ENCODE peak calls at places on chromosomes 4 and X, in eight cellular contexts. R, P, O, F, A, T, M and C are unnamed samples.
A peak's percentile ranks its signal among the peaks of the same experiment; 100 is the strongest.

GRCh38 chr4:112735474-112735951 is 98.6 kb downstream of the LARP7 start:
- DNase-seq in R (no peak), P (no peak), O (no peak), F (peak; percentile 40), A (no peak), T (no peak), M (no peak), C (no peak)

GRCh38 chr4:156103306-156103705 is 149.6 kb upstream of the CTSO start:
- DNase-seq in R (no peak), P (no peak), O (no peak), F (no peak), A (no peak), T (no peak), M (no peak), C (no peak)

GRCh38 chr4:17523626-17524025 is 8.7 kb downstream of the CLRN2 start:
- DNase-seq in R (no peak), P (no peak), O (no peak), F (no peak), A (no peak), T (no peak), M (no peak), C (no peak)

GRCh38 chr4:721261-722171 is 15.9 kb downstream of the PCGF3 start:
- DNase-seq in R (no peak), P (peak; percentile 62), O (no peak), F (no peak), A (no peak), T (no peak), M (no peak), C (no peak)

GRCh38 chrX:18683027-18683426 is 11.1 kb upstream of the RS1 start:
- DNase-seq in R (no peak), P (no peak), O (no peak), F (no peak), A (no peak), T (no peak), M (no peak), C (no peak)

GRCh38 chr4:102717448-102718092 is 43.2 kb downstream of the MANBA start:
- DNase-seq in R (peak; percentile 24), P (no peak), O (no peak), F (peak; percentile 30), A (no peak), T (no peak), M (no peak), C (no peak)

GRCh38 chr4:1365271-1366178 is 18.5 kb downstream of the UVSSA start:
- DNase-seq in R (no peak), P (no peak), O (no peak), F (no peak), A (no peak), T (peak; percentile 15), M (no peak), C (no peak)

GRCh38 chr4:71828450-71828849 is 44.6 kb upstream of the GC start:
- DNase-seq in R (no peak), P (no peak), O (no peak), F (no peak), A (no peak), T (no peak), M (no peak), C (no peak)

GRCh38 chr4:15003441-15003890 is 1.2 kb downstream of the CPEB2 start:
- DNase-seq in R (peak; percentile 49), P (peak; percentile 53), O (no peak), F (peak; percentile 18), A (peak; percentile 77), T (peak; percentile 82), M (no peak), C (no peak)

GRCh38 chr4:80374180-80374579 is 38.6 kb downstream of the CFAP299 start:
- DNase-seq in R (no peak), P (no peak), O (no peak), F (no peak), A (no peak), T (no peak), M (no peak), C (no peak)

GRCh38 chr4:8132947-8133705 is 25.5 kb downstream of the ABLIM2 start:
- DNase-seq in R (no peak), P (peak; percentile 44), O (no peak), F (no peak), A (no peak), T (no peak), M (no peak), C (no peak)

GRCh38 chrX:17854069-17854468 is 7.0 kb downstream of the RAI2 start:
- DNase-seq in R (no peak), P (no peak), O (no peak), F (no peak), A (no peak), T (no peak), M (no peak), C (no peak)

GRCh38 chr4:47791978-47792377 is 45.9 kb downstream of the CORIN start:
- DNase-seq in R (no peak), P (no peak), O (no peak), F (no peak), A (no peak), T (no peak), M (no peak), C (no peak)

GRCh38 chr4:98779021-98779420 is 120.6 kb upstream of the TSPAN5 start:
- DNase-seq in R (no peak), P (peak; percentile 13), O (no peak), F (no peak), A (no peak), T (no peak), M (no peak), C (no peak)

DNA sequence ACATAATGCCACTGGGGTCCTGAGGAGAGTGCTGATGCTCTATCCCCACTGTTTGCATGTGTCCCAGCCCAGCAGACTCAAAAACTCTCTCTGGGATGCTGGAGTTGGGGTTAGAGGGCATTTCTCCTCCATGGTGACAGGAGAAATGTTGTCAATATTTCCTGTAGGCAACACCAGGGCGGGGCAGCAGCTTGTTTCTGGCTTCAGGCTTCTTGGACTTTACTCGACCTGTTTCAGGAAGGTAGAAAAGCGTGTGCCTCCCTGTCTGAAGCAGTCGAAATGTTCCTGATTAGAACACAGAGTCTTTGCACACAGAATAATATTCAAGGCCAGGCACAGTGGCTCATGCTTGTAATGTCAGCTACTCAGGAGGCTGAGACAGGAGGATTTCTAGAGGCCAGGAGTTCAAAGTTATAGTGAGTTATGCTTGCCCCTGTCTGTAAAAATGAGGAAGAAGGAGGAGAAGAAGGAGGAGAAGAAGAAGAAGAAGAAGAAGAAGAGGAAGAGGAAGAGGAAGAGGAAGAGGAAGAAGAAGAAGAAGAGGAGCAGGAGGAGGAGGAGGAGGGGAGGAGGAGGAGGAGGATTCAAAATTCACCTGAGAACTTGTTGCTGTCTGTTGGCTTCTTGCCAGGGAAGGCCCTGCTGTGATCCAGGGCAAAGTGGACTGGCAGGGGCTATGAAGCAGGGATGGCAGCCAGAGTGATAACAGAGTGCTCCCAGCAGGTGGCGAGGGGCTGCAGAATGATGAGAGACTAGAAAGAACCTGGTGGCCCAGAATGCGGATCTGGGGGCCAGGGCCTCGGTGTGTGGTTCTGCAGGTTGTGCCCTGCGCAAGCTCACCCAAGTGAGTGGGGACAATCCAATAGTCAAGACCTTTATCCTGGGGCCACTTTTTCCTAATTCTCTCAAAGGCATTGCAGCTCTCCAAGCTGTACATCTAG is 82.9 kb downstream of the RTL5 start:
- DNase-seq in R (no peak), P (no peak), O (no peak), F (peak; percentile 10), A (peak; percentile 8), T (peak; percentile 7), M (no peak), C (no peak)
- TF ChIP-seq CTCF in R (no peak), P (no peak), O (no peak), F (peak; percentile 23), A (no peak), T (no peak), M (no peak), C (no peak)

DNA sequence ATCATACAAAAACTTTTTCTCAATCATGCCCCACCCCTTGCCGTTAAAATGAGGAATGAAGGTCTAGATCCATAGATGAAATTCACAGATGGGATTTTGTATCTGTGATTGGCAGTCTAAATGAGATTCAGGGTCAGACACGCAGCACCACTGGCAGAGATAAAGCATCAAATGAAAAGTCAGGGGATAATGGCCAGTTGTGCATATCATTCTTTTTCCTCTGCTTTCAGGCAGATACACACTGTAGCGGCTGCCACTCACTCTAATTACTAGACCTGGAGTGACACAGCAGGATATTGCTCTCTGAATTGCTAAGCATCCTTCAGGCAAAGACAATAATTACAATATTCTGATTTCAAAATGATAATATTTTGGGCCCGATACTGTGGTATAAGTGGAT is 440.4 kb downstream of the MAPK10 start:
- DNase-seq in R (no peak), P (no peak), O (no peak), F (no peak), A (no peak), T (no peak), M (no peak), C (no peak)
- TF ChIP-seq CTCF in R (no peak), P (no peak), O (no peak), F (no peak), A (no peak), T (no peak), M (no peak), C (no peak)

DNA sequence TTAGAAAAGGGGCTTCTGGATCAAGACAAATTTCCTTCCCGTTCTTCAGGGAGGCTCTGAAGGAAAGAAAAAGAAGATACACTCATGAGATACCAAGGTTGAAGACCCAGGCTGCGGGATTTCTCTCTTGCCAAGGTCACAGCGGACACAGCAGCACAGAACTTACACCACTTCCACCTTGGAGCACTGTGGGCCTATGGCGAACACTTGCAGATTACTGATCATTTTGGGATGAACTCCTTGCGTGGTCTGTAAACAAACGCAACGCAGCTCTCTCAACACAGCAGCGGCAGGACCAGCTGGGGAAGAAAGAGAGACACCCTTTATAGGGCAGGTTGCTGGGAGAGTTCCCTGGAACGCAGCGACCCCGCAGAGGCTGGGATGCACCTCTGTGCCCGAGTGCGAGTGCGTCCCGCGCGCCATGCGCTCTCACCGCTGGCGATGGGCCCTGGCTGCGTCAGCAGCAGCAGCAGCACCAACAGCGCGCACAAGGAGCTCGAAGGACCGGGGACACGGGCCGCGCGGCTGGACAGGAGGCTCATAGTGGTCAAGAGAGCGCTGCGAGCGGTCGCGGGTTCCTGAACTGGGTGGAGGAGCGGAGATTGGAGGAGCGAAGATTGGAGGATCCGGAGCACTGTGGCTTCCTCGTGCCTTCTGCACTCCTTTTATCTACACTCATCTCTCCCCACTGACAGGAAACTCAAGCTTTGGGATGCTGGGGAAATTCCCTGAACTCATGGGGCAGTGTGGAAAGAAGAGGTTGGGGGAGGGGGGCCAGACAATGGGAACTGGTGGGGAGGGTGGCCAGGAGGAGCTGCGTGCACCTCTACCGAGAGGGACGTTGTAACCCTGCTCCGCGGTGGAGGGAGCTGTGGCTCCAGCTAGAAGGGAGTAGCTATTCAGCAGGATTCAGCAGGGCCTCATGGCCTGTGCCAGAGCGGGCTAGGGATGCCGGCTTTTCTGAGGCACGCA is at the start of gene CXCL5:
- DNase-seq in R (peak; percentile 91), P (peak; percentile 91), O (no peak), F (peak; percentile 35), A (no peak), T (no peak), M (no peak), C (no peak)
- TF ChIP-seq CTCF in R (no peak), P (peak; percentile 46), O (peak; percentile 26), F (no peak), A (no peak), T (no peak), M (peak; percentile 35), C (no peak)

DNA sequence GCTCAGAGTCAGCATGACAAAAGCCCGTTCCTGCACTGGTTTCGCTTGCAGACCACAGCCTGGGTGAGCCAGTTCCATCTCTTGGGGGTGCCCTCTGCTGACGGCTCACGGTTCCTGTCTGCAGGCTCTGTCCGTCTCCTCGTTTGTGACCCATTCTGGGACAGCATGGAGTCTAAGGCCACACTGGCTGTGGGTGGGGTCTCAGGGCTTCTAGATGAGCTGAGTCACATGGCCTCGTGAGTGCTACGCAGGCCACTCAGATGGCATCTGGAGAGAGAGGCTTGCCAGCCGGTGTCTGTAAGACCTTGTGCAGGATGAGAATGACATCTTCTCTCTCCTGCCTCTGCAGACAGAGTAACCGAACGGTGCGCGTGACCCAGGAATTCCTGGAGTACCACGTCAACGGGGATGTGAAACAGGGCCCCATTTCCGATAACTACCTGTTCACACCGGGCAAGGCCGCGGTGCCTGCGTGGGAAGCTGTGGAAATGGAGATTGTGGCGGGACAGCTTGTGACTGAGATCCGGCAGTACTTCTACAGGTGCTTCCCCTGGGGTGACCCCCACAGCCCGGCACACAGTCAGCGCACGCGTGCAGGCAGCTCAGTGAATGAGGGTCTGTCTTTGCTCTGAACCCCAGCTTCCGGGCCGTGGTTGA is 31.6 kb upstream of the MRFAP1 start:
- DNase-seq in R (no peak), P (no peak), O (no peak), F (no peak), A (no peak), T (no peak), M (no peak), C (no peak)
- TF ChIP-seq CTCF in R (no peak), P (no peak), O (no peak), F (no peak), A (no peak), T (no peak), M (peak; percentile 9), C (no peak)